ENCODE peak calls at places on chromosomes 13 and 19, in nine cellular contexts. W is heart left ventricle, B is breast epithelium, P is esophagus squamous epithelium, E is A549, I is sigmoid colon, S is upper lobe of left lung, H is IMR-90, O is tibial nerve. C is an unnamed sample.

GRCh38 chr19:17337675-17338439 is 504 bp downstream of the GTPBP3 start:
- DNase-seq in I (no peak), S (peak; percentile 89), P (no peak), B (no peak), W (no peak), E (no peak), O (no peak), H (no peak), C (no peak)

GRCh38 chr13:99198630-99199029 is 2.0 kb upstream of the UBAC2 start:
- DNase-seq in E (no peak), O (no peak), W (no peak), S (no peak), I (no peak), B (no peak), P (no peak), H (no peak), C (no peak)

GRCh38 chr13:40026741-40027140 is 371.3 kb downstream of the COG6 start:
- DNase-seq in O (no peak), B (no peak), P (no peak), H (no peak), S (no peak), E (no peak), I (no peak), W (no peak), C (no peak)

GRCh38 chr13:33611016-33611805 is 206.7 kb upstream of the RFC3 start:
- DNase-seq in I (peak; percentile 76), O (peak; percentile 41), E (no peak), S (no peak), H (peak; percentile 64), P (no peak), B (peak; percentile 22), W (peak; percentile 84), C (peak; percentile 58)

GRCh38 chr13:42101821-42102580 is 53.6 kb downstream of the DGKH start:
- DNase-seq in E (no peak), B (no peak), O (no peak), I (no peak), W (peak; percentile 29), S (no peak), P (no peak), H (no peak), C (peak; percentile 33)

GRCh38 chr13:74134226-74134776 is at the start of gene KLF12:
- DNase-seq in E (peak; percentile 49), B (peak; percentile 73), O (peak; percentile 76), W (peak; percentile 94), I (peak; percentile 96), H (peak; percentile 94), S (peak; percentile 93), P (peak; percentile 72), C (peak; percentile 68)

GRCh38 chr19:35666251-35666913 is at the start of gene UPK1A:
- DNase-seq in H (no peak), W (no peak), O (no peak), I (no peak), S (peak; percentile 56), P (no peak), E (no peak), B (no peak), C (no peak)

GRCh38 chr19:46932346-46932745 is 71.5 kb downstream of the ARHGAP35 start:
- DNase-seq in I (no peak), P (no peak), S (no peak), H (peak; percentile 62), W (no peak), B (no peak), E (no peak), O (no peak), C (no peak)

GRCh38 chr19:49147923-49148682 is 7.1 kb downstream of the HRC start:
- DNase-seq in O (no peak), I (no peak), P (no peak), B (no peak), W (peak; percentile 69), H (no peak), E (no peak), S (no peak), C (no peak)

GRCh38 chr19:49148784-49149651 is 6.2 kb downstream of the HRC start:
- DNase-seq in E (peak; percentile 98), B (peak; percentile 98), W (peak; percentile 99), S (peak; percentile 91), I (peak; percentile 97), O (peak; percentile 99), P (no peak), H (peak; percentile 86), C (peak; percentile 100)

GRCh38 chr19:49150106-49150943 is 4.9 kb downstream of the HRC start:
- DNase-seq in I (peak; percentile 89), E (peak; percentile 91), H (peak; percentile 65), S (peak; percentile 95), O (peak; percentile 66), W (peak; percentile 88), P (no peak), B (peak; percentile 76), C (peak; percentile 90)

GRCh38 chr19:49150944-49151243 is 4.3 kb downstream of the HRC start:
- DNase-seq in W (peak; percentile 20), H (no peak), B (no peak), P (no peak), O (no peak), E (no peak), I (no peak), S (no peak), C (no peak)

GRCh38 chr19:49149652-49150105 is 5.5 kb downstream of the HRC start:
- DNase-seq in H (peak; percentile 83), S (no peak), O (peak; percentile 55), E (peak; percentile 82), I (peak; percentile 87), P (no peak), W (peak; percentile 76), B (peak; percentile 50), C (peak; percentile 75)
- TF ChIP-seq POLR2A in H (no peak), S (no peak), O (no peak), E (no peak), I (no peak), P (no peak), W (no peak), B (no peak), C (no peak)

DNA sequence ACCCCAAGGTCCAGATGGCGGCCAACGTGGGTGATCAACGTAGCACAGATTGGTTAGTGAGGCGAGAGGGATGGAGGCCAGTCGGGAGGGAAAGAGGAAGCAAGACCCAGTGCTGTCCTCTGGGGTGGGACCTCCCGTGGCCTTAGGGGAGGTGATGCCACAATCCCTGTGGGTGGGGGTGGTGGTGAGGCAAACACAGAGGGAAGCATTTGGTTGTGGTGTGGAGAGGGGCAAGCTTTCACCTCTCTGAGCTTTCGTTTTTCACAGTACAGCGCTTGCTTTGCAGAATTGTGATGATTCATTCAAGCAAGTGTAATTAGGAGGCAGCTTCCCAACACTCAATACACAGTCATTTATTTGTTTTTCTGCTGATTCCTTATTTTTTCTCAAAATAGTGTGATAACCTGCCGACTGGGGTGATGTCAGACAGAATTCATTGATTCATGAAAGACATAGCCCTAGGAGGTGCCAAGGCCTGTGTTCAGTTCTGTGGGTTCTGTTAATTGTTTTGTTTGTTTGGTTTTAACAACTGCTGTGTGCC is 2.4 kb downstream of the LENG8 start:
- DNase-seq in E (no peak), W (no peak), P (no peak), H (no peak), O (no peak), S (no peak), B (no peak), I (no peak), C (no peak)
- H3K4me3 ChIP-seq in E (no peak overlapping the region), W (peak overlapping the region; percentile 80), P (peak overlapping the region; percentile 1), H (no peak overlapping the region), O (no peak overlapping the region), S (no peak overlapping the region), B (no peak overlapping the region), I (peak overlapping the region; percentile 2), C (no peak overlapping the region)

DNA sequence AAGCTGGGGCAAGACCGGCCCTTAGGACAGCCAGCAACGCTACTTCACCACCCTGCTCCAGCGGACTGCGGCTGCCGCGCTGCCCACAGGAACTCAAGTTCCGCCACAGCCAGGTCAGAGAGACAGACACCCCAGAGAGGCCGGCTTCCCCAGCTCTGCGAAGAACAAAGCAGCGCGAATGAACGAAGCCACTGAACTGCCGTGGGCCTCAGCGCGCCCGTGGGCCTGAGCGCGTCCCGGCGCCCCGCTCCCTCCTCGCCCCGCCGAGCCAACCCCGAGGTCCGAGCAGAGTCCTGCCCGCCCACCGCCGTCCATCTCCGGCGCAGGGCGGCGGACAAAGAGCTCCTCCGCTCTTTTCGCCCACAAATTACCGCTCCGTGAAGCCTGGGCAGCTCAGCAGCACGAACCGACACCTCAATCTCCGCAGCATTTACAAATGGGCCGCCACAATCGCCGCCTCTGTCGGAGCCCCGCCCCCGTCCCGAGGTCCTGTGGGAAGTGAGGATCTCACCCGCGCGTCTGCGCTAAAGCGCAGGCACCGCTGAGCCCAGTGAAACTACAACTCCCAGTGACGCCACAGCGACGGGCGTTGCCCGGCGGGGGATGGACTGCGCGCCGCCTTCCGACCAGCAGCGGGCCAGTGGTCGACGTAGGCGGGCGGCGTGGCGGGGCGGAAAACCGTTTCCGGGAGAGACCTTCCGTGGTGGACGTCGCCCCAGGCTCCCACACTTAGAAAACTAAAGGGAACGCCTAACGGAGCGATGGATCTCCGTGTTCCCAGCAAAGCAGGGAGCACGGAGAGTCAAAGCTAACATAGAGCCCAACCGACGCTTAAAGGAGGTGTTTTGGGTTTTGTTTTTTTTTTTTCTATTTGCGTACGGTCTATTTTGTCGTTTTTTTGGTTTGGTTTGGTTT is 158.7 kb downstream of the RNF17 start:
- DNase-seq in B (peak; percentile 93), E (peak; percentile 65), S (peak; percentile 98), I (peak; percentile 98), O (peak; percentile 94), H (peak; percentile 97), P (peak; percentile 93), W (peak; percentile 99), C (peak; percentile 98)
- TF ChIP-seq POLR2A in B (no peak), E (peak; percentile 77), S (peak; percentile 20), I (peak; percentile 39), O (no peak), H (peak; percentile 94), P (no peak), W (no peak), C (peak; percentile 84)

GRCh38 chr19:1812426-1813196 is 535 bp upstream of the ATP8B3 start:
- DNase-seq in H (peak; percentile 90), B (peak; percentile 80), O (peak; percentile 86), E (peak; percentile 88), P (peak; percentile 83), S (peak; percentile 93), I (peak; percentile 96), W (peak; percentile 95), C (peak; percentile 92)

GRCh38 chr19:1813837-1814217 is 1.8 kb upstream of the ATP8B3 start:
- DNase-seq in B (no peak), O (no peak), S (peak; percentile 22), W (peak; percentile 25), E (no peak), H (no peak), P (no peak), I (no peak), C (no peak)

GRCh38 chr19:1811942-1812425 is at the start of gene ATP8B3:
- DNase-seq in I (no peak), S (peak; percentile 96), P (no peak), W (no peak), B (no peak), O (no peak), E (peak; percentile 56), H (no peak), C (no peak)

GRCh38 chr19:1814391-1814790 is 2.3 kb upstream of the ATP8B3 start:
- DNase-seq in W (peak; percentile 22), S (peak; percentile 31), H (no peak), E (no peak), B (no peak), I (no peak), O (no peak), P (no peak), C (no peak)

DNA sequence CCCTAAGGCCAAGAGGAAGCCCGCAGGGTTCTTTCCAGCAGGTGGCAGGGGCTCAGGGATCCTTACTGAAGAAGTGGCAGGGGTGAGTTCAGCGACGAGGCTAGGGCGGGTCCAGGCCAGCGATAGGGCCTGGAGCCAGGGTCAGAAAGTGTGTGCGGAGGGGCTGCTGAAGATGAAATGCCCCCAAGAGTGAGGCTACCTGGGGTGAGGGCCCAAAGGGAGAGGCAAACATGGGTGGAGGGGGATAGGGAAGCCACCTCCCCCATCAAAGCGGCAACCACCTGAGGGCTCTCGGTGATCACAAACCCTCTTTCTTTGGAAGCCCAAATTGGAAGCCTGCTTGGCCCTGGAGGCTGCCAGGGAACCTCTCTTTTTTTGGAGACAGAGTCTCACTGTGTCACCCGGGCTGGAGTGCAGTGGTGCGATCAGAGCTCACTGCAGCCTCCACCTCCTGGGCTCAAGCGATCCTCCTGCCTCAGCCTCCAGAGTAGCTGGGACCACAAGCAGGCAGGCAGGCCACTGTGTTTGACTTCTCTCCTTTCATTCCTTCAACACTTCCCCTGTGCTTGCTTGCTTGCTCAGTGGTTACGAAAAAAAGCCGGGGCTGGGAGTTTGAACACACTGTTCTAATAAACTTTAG is 1.2 kb upstream of the ATP8B3 start:
- DNase-seq in S (peak; percentile 20), O (no peak), P (no peak), H (no peak), B (no peak), E (no peak), W (peak; percentile 38), I (no peak), C (no peak)
- H3K4me3 ChIP-seq in S (peak overlapping the region; percentile 51), O (peak overlapping the region; percentile 49), P (peak overlapping the region; percentile 65), H (peak overlapping the region; percentile 68), B (peak overlapping the region; percentile 59), E (peak overlapping the region; percentile 81), W (peak overlapping the region; percentile 48), I (peak overlapping the region; percentile 50), C (no peak overlapping the region)